ENCODE peak calls at places on chromosomes 1 and 21, in nine cellular contexts. J is anterior cingulate cortex; R is central memory CD4-positive, alpha-beta T cell; Q is MCF 10A; U is SJSA1; A is NCI-H345; S is NCI-H69; L is OCI-LY7; B is stimulated activated CD4-positive, alpha-beta T cell treated with anti-CD3 and anti-CD28 coated beads, Interleukin-12 subunit alpha, Interleukin-12 subunit beta, amount 100 ng/mL, for 4 hours. N is an unnamed sample.

GRCh38 chr1:28897789-28898188 is 16.6 kb upstream of the EPB41 start:
- DNase-seq in J (no peak), R (no peak), Q (no peak), U (no peak), A (no peak), S (no peak), L (no peak), B (no peak), N (no peak)

GRCh38 chr1:184219414-184219813 is 167.4 kb upstream of the C1orf21 start:
- DNase-seq in J (no peak), R (no peak), Q (no peak), U (no peak), A (no peak), S (peak), L (no peak), B (no peak), N (no peak)

GRCh38 chr1:65940131-65940530 is 147.4 kb downstream of the PDE4B start:
- DNase-seq in J (no peak), R (no peak), Q (no peak), U (no peak), A (no peak), S (no peak), L (no peak), B (no peak), N (no peak)

GRCh38 chr1:203126866-203127671 is 457 bp upstream of the ADORA1 start:
- DNase-seq in J (no peak), R (no peak), Q (peak), U (peak), A (no peak), S (no peak), L (no peak), B (no peak), N (no peak)

GRCh38 chr1:43530483-43531452 is at the start of gene PTPRF:
- DNase-seq in J (peak), R (no peak), Q (peak), U (peak), A (peak), S (peak), L (peak), B (peak), N (no peak)

GRCh38 chr1:217261636-217262035 is 369.3 kb downstream of the GPATCH2 start:
- DNase-seq in J (no peak), R (no peak), Q (no peak), U (no peak), A (no peak), S (no peak), L (no peak), B (no peak), N (no peak)

GRCh38 chr1:41900611-41901444 is 17.9 kb downstream of the HIVEP3 start:
- DNase-seq in J (no peak), R (no peak), Q (peak), U (peak), A (no peak), S (no peak), L (no peak), B (no peak), N (no peak)

GRCh38 chr21:17667256-17667655 is 54.6 kb upstream of the BTG3 start:
- DNase-seq in J (no peak), R (no peak), Q (peak), U (no peak), A (no peak), S (no peak), L (no peak), B (no peak), N (no peak)

GRCh38 chr21:27206368-27206982 is 239.6 kb upstream of the ADAMTS5 start:
- DNase-seq in J (no peak), R (no peak), Q (no peak), U (no peak), A (no peak), S (no peak), L (no peak), B (no peak), N (no peak)

GRCh38 chr1:228341450-228341813 is 65.2 kb downstream of the TRIM11 start:
- DNase-seq in J (no peak), R (no peak), Q (no peak), U (no peak), A (no peak), S (no peak), L (no peak), B (no peak), N (no peak)

GRCh38 chr1:200409203-200409760 is 554 bp downstream of the ZNF281 start:
- DNase-seq in J (no peak), R (no peak), Q (no peak), U (peak), A (no peak), S (peak), L (peak), B (peak), N (peak)

GRCh38 chr1:217138839-217139466 is 415.7 kb upstream of the ESRRG start:
- DNase-seq in J (no peak), R (no peak), Q (no peak), U (no peak), A (no peak), S (no peak), L (no peak), B (no peak), N (no peak)

GRCh38 chr1:245085508-245086095 is 69.2 kb upstream of the KIF26B start:
- DNase-seq in J (no peak), R (no peak), Q (peak), U (peak), A (no peak), S (no peak), L (no peak), B (no peak), N (no peak)

GRCh38 chr1:37362990-37363389 is 111.4 kb upstream of the ZC3H12A start:
- DNase-seq in J (peak), R (no peak), Q (no peak), U (no peak), A (no peak), S (peak), L (no peak), B (no peak), N (no peak)

GRCh38 chr1:74420497-74420896 is 91.9 kb downstream of the LRRC53 start:
- DNase-seq in J (no peak), R (no peak), Q (no peak), U (no peak), A (no peak), S (no peak), L (no peak), B (no peak), N (no peak)

GRCh38 chr1:218538341-218538740 is 193.2 kb downstream of the TGFB2 start:
- DNase-seq in J (no peak), R (no peak), Q (no peak), U (no peak), A (no peak), S (no peak), L (no peak), B (no peak), N (no peak)

GRCh38 chr1:181010789-181011188 is 11.9 kb downstream of the STX6 start:
- DNase-seq in J (no peak), R (no peak), Q (no peak), U (no peak), A (no peak), S (no peak), L (no peak), B (no peak), N (no peak)

GRCh38 chr21:35543746-35544145 is 494.6 kb upstream of the RUNX1 start:
- DNase-seq in J (no peak), R (no peak), Q (no peak), U (no peak), A (no peak), S (no peak), L (no peak), B (no peak), N (no peak)

GRCh38 chr21:38645282-38645681 is 147.0 kb upstream of the ERG start:
- DNase-seq in J (no peak), R (no peak), Q (peak), U (no peak), A (no peak), S (no peak), L (no peak), B (no peak), N (no peak)

GRCh38 chr1:56529801-56530200 is 49.6 kb downstream of the PLPP3 start:
- DNase-seq in J (no peak), R (no peak), Q (no peak), U (no peak), A (no peak), S (no peak), L (no peak), B (no peak), N (no peak)

GRCh38 chr1:171280596-171280995 is 32.3 kb downstream of the FMO1 start:
- DNase-seq in J (no peak), R (no peak), Q (no peak), U (no peak), A (no peak), S (peak), L (peak), B (no peak), N (no peak)

GRCh38 chr1:93374334-93375106 is 28.8 kb downstream of the DR1 start:
- DNase-seq in J (no peak), R (no peak), Q (no peak), U (no peak), A (no peak), S (no peak), L (no peak), B (no peak), N (no peak)

GRCh38 chr1:9881838-9882249 is 28.2 kb downstream of the CTNNBIP1 start:
- DNase-seq in J (no peak), R (no peak), Q (peak), U (peak), A (no peak), S (peak), L (no peak), B (no peak), N (no peak)

GRCh38 chr1:17118268-17118667 is 983 bp downstream of the PADI2 start:
- DNase-seq in J (no peak), R (no peak), Q (no peak), U (no peak), A (no peak), S (no peak), L (no peak), B (no peak), N (no peak)

GRCh38 chr1:112698366-112699310 is 8.3 kb downstream of the RHOC start:
- DNase-seq in J (no peak), R (no peak), Q (peak), U (no peak), A (peak), S (peak), L (no peak), B (no peak), N (no peak)

GRCh38 chr1:13952985-13953384 is 253.0 kb downstream of the PRDM2 start:
- DNase-seq in J (no peak), R (no peak), Q (no peak), U (no peak), A (no peak), S (no peak), L (no peak), B (no peak), N (no peak)

GRCh38 chr1:36516372-36517018 is 33.8 kb upstream of the CSF3R start:
- DNase-seq in J (peak), R (peak), Q (peak), U (no peak), A (peak), S (peak), L (peak), B (peak), N (peak)

GRCh38 chr1:110872745-110873435 is at the start of gene CD53:
- DNase-seq in J (no peak), R (peak), Q (no peak), U (no peak), A (no peak), S (no peak), L (peak), B (no peak), N (peak)